ENCODE peak calls at places on chromosomes 11 and 22, in four cellular contexts. W is heart left ventricle, E is H1, Q is spleen. P is an unnamed sample.

GRCh38 chr11:85845052-85845631 is 10.0 kb upstream of the CCDC83 start:
- DNase-seq in W (no peak), E (no peak), Q (no peak), P (no peak)

GRCh38 chr11:76233936-76234703 is 27.8 kb upstream of the WNT11 start:
- DNase-seq in W (peak; percentile 65), E (no peak), Q (peak; percentile 87), P (peak; percentile 52)

GRCh38 chr11:129998107-129998506 is 4.5 kb downstream of the PRDM10 start:
- DNase-seq in W (no peak), E (no peak), Q (no peak), P (no peak)

GRCh38 chr22:49589811-49590210 is 237.9 kb downstream of the BRD1 start:
- DNase-seq in W (no peak), E (no peak), Q (no peak), P (no peak)

GRCh38 chr11:27395556-27396258 is 32.7 kb upstream of the CCDC34 start:
- DNase-seq in W (no peak), E (no peak), Q (no peak), P (no peak)

GRCh38 chr11:250740-251299 is 14.0 kb downstream of the PSMD13 start:
- DNase-seq in W (peak; percentile 39), E (peak; percentile 94), Q (peak; percentile 89), P (no peak)

GRCh38 chr11:36400768-36401455 is 104.8 kb downstream of the PRR5L start:
- DNase-seq in W (no peak), E (no peak), Q (peak; percentile 86), P (no peak)

GRCh38 chr11:75777461-75778110 is 9.0 kb downstream of the DGAT2 start:
- DNase-seq in W (no peak), E (no peak), Q (peak; percentile 81), P (peak; percentile 60)

GRCh38 chr11:17730608-17731462 is 3.7 kb upstream of the KCNC1 start:
- DNase-seq in W (peak; percentile 77), E (peak; percentile 95), Q (peak; percentile 84), P (peak; percentile 94)

GRCh38 chr11:23956586-23956985 is 540.3 kb upstream of the LUZP2 start:
- DNase-seq in W (no peak), E (no peak), Q (no peak), P (no peak)

GRCh38 chr11:113578715-113579250 is 103.6 kb upstream of the DRD2 start:
- DNase-seq in W (no peak), E (peak; percentile 43), Q (no peak), P (no peak)

GRCh38 chr11:57905439-57905838 is 118.2 kb upstream of the OR9Q1 start:
- DNase-seq in W (no peak), E (no peak), Q (no peak), P (no peak)

GRCh38 chr11:117171648-117172051 is 6.9 kb upstream of the SIDT2 start:
- DNase-seq in W (no peak), E (no peak), Q (no peak), P (peak; percentile 15)

GRCh38 chr11:79290766-79291165 is 150.1 kb downstream of the TENM4 start:
- DNase-seq in W (no peak), E (no peak), Q (no peak), P (no peak)

GRCh38 chr11:8252388-8252787 is 11.3 kb downstream of the LMO1 start:
- DNase-seq in W (no peak), E (peak; percentile 14), Q (peak; percentile 57), P (no peak)

GRCh38 chr22:36374603-36375024 is 13.2 kb downstream of the MYH9 start:
- DNase-seq in W (no peak), E (no peak), Q (no peak), P (peak; percentile 74)

GRCh38 chr11:3855808-3856491 is 486 bp downstream of the STIM1 start:
- DNase-seq in W (peak; percentile 45), E (peak; percentile 63), Q (peak; percentile 95), P (peak; percentile 83)

GRCh38 chr22:37849089-37849751 is at the start of gene EIF3L:
- DNase-seq in W (peak; percentile 92), E (peak; percentile 90), Q (peak; percentile 98), P (peak; percentile 92)
- TF ChIP-seq POLR2A in W (peak; percentile 27), E (peak; percentile 98), Q (peak; percentile 55), P (peak; percentile 90)

DNA sequence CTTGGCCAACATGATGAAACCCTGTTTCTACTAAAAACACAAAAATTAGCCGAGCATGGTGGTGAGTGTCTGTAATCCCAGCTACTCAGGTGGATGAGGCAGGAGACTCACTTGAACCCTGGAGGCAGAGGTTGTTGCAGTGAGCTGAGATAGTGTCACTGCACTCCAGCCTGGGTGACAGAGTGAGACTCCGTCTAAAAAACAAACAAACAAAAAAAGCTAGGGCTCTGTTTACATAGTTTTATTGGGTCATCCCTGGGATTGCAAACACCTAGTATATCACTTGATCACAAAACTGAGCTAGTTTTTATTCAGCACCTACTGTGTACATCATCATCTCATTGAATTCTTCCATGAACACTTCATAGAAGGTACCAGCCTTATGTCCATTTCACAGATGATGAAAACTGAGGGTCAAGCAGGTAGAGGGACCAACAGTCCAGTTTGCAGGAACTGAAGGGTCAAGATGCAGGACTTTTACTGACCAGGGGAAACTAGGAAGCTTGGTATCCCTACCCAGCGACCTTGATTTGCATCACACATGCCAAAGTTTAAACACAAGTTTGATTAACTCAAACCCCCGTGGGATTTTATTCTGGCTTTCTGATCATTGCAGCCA is 9.2 kb upstream of the MRTFA start:
- DNase-seq in W (no peak), E (no peak), Q (no peak), P (no peak)
- H3K27ac ChIP-seq in W (no peak overlapping the region), E (no peak overlapping the region), Q (no peak overlapping the region), P (no peak overlapping the region)

GRCh38 chr22:27667121-27667843 is 134.3 kb downstream of the MN1 start:
- DNase-seq in W (peak; percentile 47), E (no peak), Q (peak; percentile 44), P (no peak)
- TF ChIP-seq POLR2A in W (no peak), E (no peak), Q (no peak), P (no peak)

GRCh38 chr11:70454197-70454767 is 56.0 kb downstream of the CTTN start:
- DNase-seq in W (no peak), E (no peak), Q (peak; percentile 35), P (no peak)

GRCh38 chr11:70460111-70460510 is 61.8 kb downstream of the CTTN start:
- DNase-seq in W (no peak), E (no peak), Q (no peak), P (no peak)

GRCh38 chr11:70456921-70457532 is 58.7 kb downstream of the CTTN start:
- DNase-seq in W (no peak), E (no peak), Q (no peak), P (no peak)

GRCh38 chr11:70460959-70461358 is 62.6 kb downstream of the CTTN start:
- DNase-seq in W (no peak), E (no peak), Q (no peak), P (no peak)

DNA sequence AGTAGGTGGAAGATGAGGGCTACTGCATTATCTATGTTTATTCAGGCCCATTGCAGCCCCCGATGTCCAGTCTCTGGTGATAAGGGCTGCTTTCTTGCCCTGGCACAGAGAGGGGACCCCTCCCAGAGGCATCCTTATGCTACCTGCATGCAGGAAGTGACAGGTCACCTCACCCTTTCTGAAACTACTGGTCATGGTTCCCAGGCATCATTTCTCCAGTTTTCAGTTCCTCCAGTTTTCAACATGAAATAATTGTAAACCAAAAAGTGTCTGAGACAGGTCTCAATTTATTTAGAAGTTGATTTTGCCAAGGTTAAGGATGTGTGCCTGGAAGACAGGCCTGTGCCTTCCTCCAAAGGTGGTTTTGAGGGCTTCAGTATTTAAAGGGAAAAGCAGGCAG is 57.0 kb downstream of the CTTN start:
- DNase-seq in W (no peak), E (no peak), Q (no peak), P (no peak)
- H3K27ac ChIP-seq in W (no peak overlapping the region), E (no peak overlapping the region), Q (no peak overlapping the region), P (no peak overlapping the region)

DNA sequence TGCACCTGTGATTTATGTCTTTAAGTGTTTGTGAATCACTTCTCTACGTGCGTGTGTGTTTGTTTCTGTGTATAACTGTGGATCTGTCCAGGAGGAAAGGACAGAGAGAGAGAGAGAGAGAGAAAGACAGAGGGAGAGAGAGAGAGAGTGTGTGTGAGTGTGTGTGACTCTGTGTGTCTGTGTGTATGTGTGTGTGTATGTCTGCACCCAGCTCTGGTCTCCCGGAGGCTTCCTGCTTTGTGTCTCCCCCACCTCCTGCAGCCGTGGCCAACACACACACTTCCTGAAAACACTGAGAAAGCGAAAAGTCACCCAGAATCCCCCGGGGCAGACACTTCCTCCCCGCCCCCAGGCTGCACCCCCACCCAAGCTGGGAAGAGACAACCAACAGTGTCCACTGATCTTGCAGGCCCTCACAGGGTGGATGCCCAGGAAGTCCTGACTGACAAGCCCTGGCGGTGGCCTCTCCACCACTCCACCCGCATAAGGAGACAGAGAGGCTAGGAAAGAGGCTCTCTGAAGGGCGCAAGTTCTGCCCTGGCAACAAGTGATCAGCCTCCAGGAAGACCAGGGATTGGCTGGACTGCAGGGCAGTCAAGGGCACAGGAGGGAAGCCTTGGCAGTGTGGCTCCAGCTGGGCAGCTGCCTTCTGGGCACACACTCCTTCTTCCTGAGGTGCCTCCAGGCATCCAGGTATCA is 30.0 kb downstream of the ARAP1 start:
- DNase-seq in W (peak; percentile 93), E (peak; percentile 86), Q (peak; percentile 96), P (peak; percentile 92)
- TF ChIP-seq POLR2A in W (no peak), E (no peak), Q (peak; percentile 16), P (peak; percentile 69)

GRCh38 chr22:46103181-46103580 is 47.1 kb upstream of the PPARA start:
- DNase-seq in W (no peak), E (no peak), Q (no peak), P (no peak)
- H3K27ac ChIP-seq in W (peak overlapping the region; percentile 84), E (no peak overlapping the region), Q (peak overlapping the region; percentile 87), P (no peak overlapping the region)

P was measured in right lobe of liver.